ENCODE peak calls at places on chromosomes 2 and 18, in ten cellular contexts. W is brain microvascular endothelial cell, A is fibroblast of mammary gland, N is AG04450, S is heart right ventricle, L is neural progenitor cell, R is cardiac fibroblast, J is kidney epithelial cell, K is GM23338, U is HFF-Myc. P is an unnamed sample.

GRCh38 chr18:48948112-48949050 is 2.4 kb downstream of the SMAD7 start:
- DNase-seq in W (peak), L (peak), A (no peak), J (no peak), U (no peak), S (peak), R (peak), N (no peak), K (peak), P (no peak)

GRCh38 chr18:58213445-58213844 is 169.4 kb downstream of the NEDD4L start:
- DNase-seq in J (no peak), R (peak), L (no peak), W (peak), A (peak), N (peak), U (no peak), S (no peak), K (no peak), P (peak)

GRCh38 chr2:214128040-214128439 is 282.8 kb upstream of the VWC2L start:
- DNase-seq in U (no peak), J (no peak), N (no peak), S (no peak), A (no peak), L (no peak), R (no peak), K (no peak), W (no peak), P (no peak)

GRCh38 chr2:152458441-152458940 is 123.5 kb downstream of the FMNL2 start:
- DNase-seq in K (no peak), N (no peak), U (no peak), A (no peak), W (no peak), R (no peak), S (no peak), J (no peak), L (no peak), P (no peak)

GRCh38 chr2:47321411-47322031 is 81.4 kb upstream of the MSH2 start:
- DNase-seq in J (no peak), K (no peak), L (no peak), W (peak), A (peak), U (no peak), N (peak), S (no peak), R (no peak), P (no peak)

GRCh38 chr2:109612991-109613921 is 510 bp downstream of the SEPTIN10 start:
- DNase-seq in N (no peak), R (peak), S (peak), W (peak), J (no peak), K (peak), U (no peak), A (peak), L (peak), P (no peak)

GRCh38 chr2:233822101-233822771 is 32.1 kb downstream of the HJURP start:
- DNase-seq in N (no peak), R (no peak), K (no peak), S (no peak), J (no peak), L (no peak), W (no peak), A (no peak), U (no peak), P (no peak)

GRCh38 chr2:118521272-118521671 is 326.2 kb downstream of the EN1 start:
- DNase-seq in K (no peak), J (no peak), S (no peak), R (no peak), W (no peak), A (no peak), L (no peak), U (no peak), N (no peak), P (no peak)

GRCh38 chr2:157413342-157414035 is 30.4 kb downstream of the CYTIP start:
- DNase-seq in J (no peak), L (no peak), W (no peak), N (no peak), A (no peak), U (no peak), K (no peak), S (no peak), R (no peak), P (no peak)

GRCh38 chr2:5842326-5842725 is 150.1 kb downstream of the SOX11 start:
- DNase-seq in A (no peak), S (no peak), R (no peak), N (no peak), U (no peak), W (no peak), J (no peak), L (no peak), K (no peak), P (no peak)

GRCh38 chr2:109644571-109645275 is 30.6 kb downstream of the SOWAHC start:
- DNase-seq in A (no peak), N (no peak), U (no peak), R (no peak), L (peak), J (no peak), K (peak), S (peak), W (no peak), P (no peak)

GRCh38 chr18:45503988-45504387 is 111.3 kb upstream of the SLC14A2 start:
- DNase-seq in K (no peak), J (no peak), W (no peak), N (no peak), L (no peak), U (no peak), R (no peak), S (no peak), A (no peak), P (no peak)

GRCh38 chr2:763766-764525 is 86.7 kb upstream of the TMEM18 start:
- DNase-seq in A (no peak), J (no peak), U (no peak), L (no peak), W (no peak), R (no peak), S (no peak), K (no peak), N (no peak), P (peak)

GRCh38 chr18:987325-988186 is 82.9 kb downstream of the ADCYAP1 start:
- DNase-seq in A (peak), R (peak), L (no peak), S (no peak), U (no peak), K (no peak), N (no peak), J (peak), W (peak), P (no peak)

GRCh38 chr2:112121682-112122254 is 16.4 kb upstream of the FBLN7 start:
- DNase-seq in W (peak), K (peak), N (peak), U (peak), A (peak), S (no peak), L (peak), J (no peak), R (peak), P (no peak)

GRCh38 chr2:234399451-234400246 is 97.2 kb downstream of the ARL4C start:
- DNase-seq in A (no peak), L (no peak), S (no peak), W (no peak), K (no peak), R (no peak), N (no peak), U (no peak), J (no peak), P (no peak)

GRCh38 chr2:190607014-190607597 is 41.8 kb upstream of the NAB1 start:
- DNase-seq in W (peak), S (no peak), N (peak), R (peak), U (no peak), J (no peak), K (no peak), L (no peak), A (peak), P (peak)

GRCh38 chr2:190603374-190603773 is 45.5 kb upstream of the NAB1 start:
- DNase-seq in N (no peak), U (no peak), J (no peak), A (no peak), S (no peak), L (no peak), K (no peak), W (no peak), R (no peak), P (no peak)

DNA sequence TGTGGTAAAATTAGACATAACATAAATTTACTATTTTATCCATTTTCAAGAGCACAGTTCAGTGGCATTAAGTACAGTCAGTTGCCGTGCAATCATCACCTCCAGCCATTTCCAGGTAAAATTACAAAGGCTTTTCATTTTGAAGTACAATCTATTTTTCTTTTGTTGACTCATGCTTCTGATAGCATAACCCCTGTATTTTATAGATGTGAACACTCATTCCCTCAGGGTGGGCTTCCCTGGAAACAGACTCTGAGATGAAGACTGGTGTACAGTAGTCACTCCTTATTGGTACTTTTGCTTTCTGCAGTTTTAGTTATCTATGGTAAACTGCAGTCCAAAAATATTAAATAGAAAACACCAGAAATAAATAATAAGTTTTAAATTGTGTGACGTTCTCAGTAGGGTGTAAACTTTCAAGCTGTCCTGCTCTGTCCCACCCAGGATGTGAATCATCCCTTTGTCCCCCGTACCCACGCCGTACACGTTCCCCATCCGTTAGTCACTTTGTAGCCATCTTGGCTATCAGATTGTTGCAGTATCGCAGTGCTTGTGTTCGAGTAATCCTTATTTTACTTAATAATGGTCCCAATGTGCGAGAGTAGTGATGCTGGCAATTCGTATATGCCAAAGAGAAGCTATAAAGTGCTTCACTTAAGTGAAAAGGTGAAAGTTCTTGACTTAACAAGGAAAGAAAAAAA is 41.1 kb upstream of the NAB1 start:
- DNase-seq in U (no peak), J (no peak), K (no peak), W (peak), A (peak), L (no peak), S (no peak), R (peak), N (peak), P (no peak)
- H3K4me3 ChIP-seq in U (no peak), J (no peak), K (no peak), W (peak), A (no peak), L (no peak), S (no peak), R (no peak), N (no peak), P (no peak)

DNA sequence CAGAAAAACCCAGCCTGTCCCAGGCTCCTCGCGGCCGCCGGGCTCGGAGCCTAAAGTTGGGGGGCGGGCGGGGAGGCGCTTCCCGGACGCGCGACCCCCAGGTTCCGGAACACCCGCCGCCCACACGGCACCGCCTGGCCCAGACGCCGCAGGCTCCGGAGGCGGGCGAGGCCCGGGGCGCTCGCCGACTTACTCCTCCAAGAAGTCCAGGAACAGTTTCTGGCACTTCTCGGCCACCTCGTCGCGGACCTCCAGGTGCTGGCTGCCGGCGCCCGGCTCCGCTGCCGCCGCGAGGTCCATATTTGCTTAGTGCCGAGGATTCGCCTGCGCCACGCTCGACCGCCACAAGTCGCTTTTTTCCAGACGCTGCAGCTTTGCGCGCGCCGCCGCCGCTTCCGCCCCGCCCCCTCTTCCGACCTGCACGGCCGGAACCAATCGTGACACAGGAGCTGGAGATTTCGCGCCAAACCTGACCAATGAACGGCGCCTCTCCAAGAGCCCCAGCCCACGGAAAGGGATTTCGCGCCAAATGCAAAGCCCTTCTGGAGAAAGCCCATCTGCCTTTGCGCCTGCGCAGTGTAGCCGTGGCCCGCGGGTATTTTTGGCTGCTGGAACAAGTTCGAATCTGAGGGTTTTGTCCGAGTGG is at the start of gene MCM6:
- DNase-seq in J (peak), L (peak), S (peak), K (peak), A (peak), U (peak), R (peak), N (peak), W (peak), P (peak)
- TF ChIP-seq CTCF in J (no peak), L (peak), S (peak), K (no peak), A (no peak), U (no peak), R (no peak), N (no peak), W (no peak), P (no peak)

GRCh38 chr18:74456017-74456408 is 1.1 kb downstream of the DIPK1C start:
- DNase-seq in L (no peak), W (no peak), A (no peak), S (no peak), N (no peak), K (no peak), U (no peak), R (no peak), J (no peak), P (no peak)
- H3K4me3 ChIP-seq in L (peak), W (no peak), A (no peak), S (peak), N (no peak), K (peak), U (no peak), R (no peak), J (no peak), P (no peak)

DNA sequence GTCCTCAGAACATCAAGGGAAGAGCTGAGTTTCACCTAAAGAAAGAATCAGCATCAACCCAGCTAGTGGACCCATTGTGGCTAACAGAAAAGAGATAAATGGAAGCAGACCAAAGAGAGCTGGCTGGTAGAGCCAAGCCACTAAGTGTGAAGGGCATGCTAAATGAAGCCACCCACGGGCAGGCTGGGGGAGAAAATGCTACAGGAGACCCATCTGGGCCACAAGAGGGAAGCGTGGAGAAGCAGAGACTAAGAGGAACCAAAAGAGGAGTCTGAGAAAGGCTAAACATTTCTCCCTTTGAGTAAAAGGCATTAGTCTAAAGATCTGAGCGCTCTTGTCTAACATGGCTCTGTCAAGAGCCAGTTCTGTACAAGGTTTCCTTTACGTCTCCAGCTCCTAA is 15.8 kb downstream of the CWC22 start:
- DNase-seq in S (no peak), A (peak), N (no peak), W (peak), U (no peak), K (peak), L (peak), R (peak), J (no peak), P (no peak)
- TF ChIP-seq CTCF in S (no peak), A (peak), N (peak), W (peak), U (peak), K (peak), L (peak), R (peak), J (no peak), P (peak)

DNA sequence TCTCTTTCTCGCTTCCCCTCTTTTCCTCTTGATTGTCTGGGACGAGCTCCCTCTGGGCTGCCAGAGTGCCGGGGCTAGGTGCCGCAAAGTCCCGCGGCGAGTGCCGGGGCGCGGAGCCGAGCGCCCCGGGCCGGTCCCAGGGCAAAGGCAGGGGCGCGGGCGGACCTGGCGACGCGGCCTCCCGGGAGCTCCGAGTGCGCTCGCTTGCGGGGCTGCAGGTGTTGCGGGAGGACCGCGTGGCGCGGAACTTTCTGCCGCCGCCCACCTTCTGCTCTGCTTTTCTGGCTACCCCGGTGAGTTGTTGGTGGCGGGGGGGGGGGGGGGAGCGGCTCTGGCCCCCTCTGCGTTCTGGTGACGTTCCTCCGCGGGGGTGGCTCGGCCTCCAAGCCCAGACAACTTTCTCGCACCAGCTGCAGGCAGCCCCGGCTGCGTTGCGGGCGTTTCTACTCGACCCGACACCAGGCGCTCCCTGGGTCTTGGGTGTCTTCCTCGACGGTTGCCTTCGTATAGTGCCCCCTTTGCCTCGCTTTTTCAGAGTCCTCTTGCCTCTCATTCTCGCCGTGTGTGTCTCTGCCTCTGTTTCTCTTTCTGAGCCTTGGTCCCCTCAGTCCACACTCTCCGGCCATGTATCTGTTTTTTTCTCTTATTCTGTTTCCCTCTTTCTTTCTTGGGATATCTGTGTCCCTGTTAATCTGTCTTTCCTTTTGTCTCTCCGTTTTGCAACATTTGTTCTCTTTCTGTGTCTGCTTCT is 764 bp downstream of the GALNT13 start:
- DNase-seq in S (no peak), W (no peak), A (peak), N (no peak), U (no peak), J (no peak), K (peak), R (no peak), L (peak), P (no peak)
- H3K4me3 ChIP-seq in S (peak), W (peak), A (peak), N (no peak), U (no peak), J (peak), K (peak), R (no peak), L (peak), P (no peak)

DNA sequence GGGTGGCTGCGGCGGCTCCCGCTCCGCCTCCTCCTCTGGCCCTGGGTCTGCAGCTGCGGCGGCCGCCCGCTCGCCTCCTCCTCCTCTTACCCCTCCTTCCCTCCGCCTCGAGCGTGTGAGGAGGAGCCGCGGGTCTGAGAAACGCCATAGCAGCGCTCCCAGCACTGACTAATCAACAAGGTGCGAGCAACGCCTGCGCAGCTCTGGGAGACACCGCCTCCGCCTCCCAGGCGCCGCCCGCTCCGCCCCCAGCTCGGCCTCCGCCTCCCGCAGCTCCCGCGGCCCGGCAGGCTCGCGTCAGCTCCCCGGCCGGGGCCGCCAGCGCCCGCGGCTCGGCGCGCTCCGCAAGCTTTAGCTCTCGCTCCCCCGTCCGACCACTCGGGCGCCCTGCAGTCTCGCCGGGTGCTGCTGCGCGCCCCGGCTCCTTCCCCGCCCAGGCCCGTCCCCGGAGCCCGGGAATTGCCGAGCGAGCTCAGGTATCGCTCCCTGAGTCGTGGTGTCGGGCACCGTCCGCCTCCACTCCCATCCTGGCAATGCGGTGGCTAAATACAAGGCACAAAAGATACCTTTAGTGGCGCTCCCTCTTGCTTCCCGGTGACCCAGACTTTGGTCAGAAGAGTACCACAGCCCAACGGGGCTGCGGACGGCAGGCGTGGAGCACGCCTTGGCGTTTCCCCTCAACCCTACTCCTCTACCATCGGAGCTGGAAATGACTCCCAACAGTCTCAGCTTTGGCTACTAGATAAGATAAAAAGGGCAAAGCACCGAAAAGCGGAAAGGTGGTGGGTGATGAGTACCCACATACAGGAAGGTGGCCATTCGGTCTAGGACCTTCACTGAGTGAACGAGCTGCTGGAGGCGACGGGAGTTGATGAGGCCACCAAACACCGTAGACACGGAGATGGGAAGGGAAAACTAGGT is at the start of gene GAREM1:
- DNase-seq in A (peak), R (peak), U (peak), J (peak), S (peak), W (peak), L (peak), K (peak), N (peak), P (peak)
- TF ChIP-seq CTCF in A (no peak), R (peak), U (peak), J (peak), S (peak), W (peak), L (peak), K (peak), N (peak), P (peak)

DNA sequence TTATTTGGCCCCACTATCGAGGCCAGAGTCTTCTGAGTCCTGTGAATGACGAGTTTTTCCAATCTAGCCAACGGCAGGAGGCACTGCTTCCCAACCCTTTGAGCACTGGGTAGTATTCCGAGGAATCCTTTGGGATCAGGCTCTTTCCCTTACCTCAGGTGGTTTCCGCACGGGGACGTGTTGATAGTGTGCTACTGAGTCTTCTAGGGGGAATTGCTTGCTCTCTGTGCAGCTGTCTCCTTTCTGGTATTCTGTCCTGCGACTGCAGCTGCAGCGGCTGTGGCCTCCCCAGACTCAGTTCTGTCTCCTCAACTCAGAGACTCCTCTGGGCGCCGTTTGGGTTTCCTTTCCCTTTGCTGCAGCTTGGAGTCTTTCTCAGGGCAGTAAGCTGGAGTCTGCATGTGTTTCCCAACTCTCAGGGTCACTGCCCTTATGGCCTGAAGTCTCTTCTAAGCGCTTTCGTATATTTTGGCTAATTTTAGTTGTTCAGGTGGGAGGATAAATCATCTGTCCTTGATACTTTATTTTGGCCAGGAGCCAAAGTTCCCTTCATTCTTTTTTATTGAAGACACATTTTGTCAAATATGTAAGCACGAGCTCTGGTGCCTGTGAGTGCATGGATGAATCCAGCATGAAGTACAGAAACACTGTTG is 118.4 kb downstream of the MAP4K4 start:
- DNase-seq in N (no peak), W (no peak), U (no peak), A (peak), R (no peak), L (no peak), J (no peak), S (no peak), K (peak), P (no peak)
- H3K4me3 ChIP-seq in N (no peak), W (no peak), U (no peak), A (no peak), R (no peak), L (no peak), J (no peak), S (no peak), K (no peak), P (no peak)